ENCODE peak calls at places on chromosomes 11 and 22, in six cellular contexts. H is lower lobe of right lung, M is glutamatergic neuron, B is GM18507, E is esophagus squamous epithelium, P is mucosa of descending colon. A is an unnamed sample.

GRCh38 chr11:618856-619624 is 3.3 kb upstream of the IRF7 start:
- DNase-seq in H (no peak), M (no peak), B (no peak), E (no peak), P (no peak), A (no peak)

GRCh38 chr11:75565221-75565814 is 3.3 kb downstream of the SERPINH1 start:
- DNase-seq in H (no peak), M (no peak), B (no peak), E (no peak), P (peak), A (no peak)

GRCh38 chr11:95565692-95566091 is 223.9 kb downstream of the FAM76B start:
- DNase-seq in H (no peak), M (no peak), B (no peak), E (no peak), P (no peak), A (no peak)

GRCh38 chr11:120694706-120695105 is 183.2 kb downstream of the GRIK4 start:
- DNase-seq in H (no peak), M (no peak), B (no peak), E (no peak), P (no peak), A (no peak)

GRCh38 chr11:14148653-14149273 is 186.2 kb downstream of the SPON1 start:
- DNase-seq in H (no peak), M (no peak), B (no peak), E (no peak), P (no peak), A (no peak)

GRCh38 chr11:132405728-132406127 is 1035.3 kb downstream of the NTM start:
- DNase-seq in H (no peak), M (no peak), B (no peak), E (no peak), P (no peak), A (no peak)

GRCh38 chr22:23608583-23608982 is 23.5 kb downstream of the DRICH1 start:
- DNase-seq in H (no peak), M (no peak), B (no peak), E (no peak), P (no peak), A (no peak)

GRCh38 chr11:8257003-8257664 is 6.5 kb downstream of the LMO1 start:
- DNase-seq in H (peak), M (no peak), B (no peak), E (no peak), P (no peak), A (no peak)

GRCh38 chr22:24049978-24050377 is 38.9 kb downstream of the CABIN1 start:
- DNase-seq in H (no peak), M (no peak), B (no peak), E (no peak), P (no peak), A (no peak)

GRCh38 chr11:6602096-6602940 is 1.1 kb downstream of the RRP8 start:
- DNase-seq in H (no peak), M (no peak), B (no peak), E (no peak), P (no peak), A (no peak)

GRCh38 chr11:129090056-129090455 is 102.1 kb downstream of the ARHGAP32 start:
- DNase-seq in H (no peak), M (no peak), B (no peak), E (no peak), P (no peak), A (no peak)

GRCh38 chr22:29251981-29252978 is 15.5 kb downstream of the RHBDD3 start:
- DNase-seq in H (no peak), M (no peak), B (no peak), E (no peak), P (no peak), A (no peak)